ENCODE peak calls at places on chromosomes 3 and 15, in five cellular contexts. A is A549, E is sigmoid colon, I is SK-N-SH, G is H1. N is an unnamed sample.

GRCh38 chr3:11591401-11592266 is 52.1 kb downstream of the VGLL4 start:
- DNase-seq in A (no peak), E (peak), I (no peak), G (no peak), N (no peak)

GRCh38 chr15:66145242-66146182 is 108.0 kb downstream of the MEGF11 start:
- DNase-seq in A (no peak), E (no peak), I (peak), G (no peak), N (no peak)

GRCh38 chr3:158761350-158761749 is 29.1 kb upstream of the RARRES1 start:
- DNase-seq in A (no peak), E (no peak), I (no peak), G (no peak), N (no peak)

GRCh38 chr15:56281145-56281544 is 37.5 kb upstream of the RFX7 start:
- DNase-seq in A (no peak), E (no peak), I (no peak), G (no peak), N (no peak)

GRCh38 chr15:73341886-73342600 is 26.7 kb downstream of the HCN4 start:
- DNase-seq in A (no peak), E (no peak), I (peak), G (no peak), N (peak)

GRCh38 chr15:36106640-36107335 is 472.6 kb upstream of the CDIN1 start:
- DNase-seq in A (no peak), E (no peak), I (no peak), G (no peak), N (no peak)

GRCh38 chr3:104018541-104018940 is 1348.2 kb upstream of the ALCAM start:
- DNase-seq in A (no peak), E (no peak), I (no peak), G (no peak), N (no peak)

GRCh38 chr15:28975766-28976179 is 90.0 kb downstream of the APBA2 start:
- DNase-seq in A (peak), E (no peak), I (peak), G (peak), N (peak)

GRCh38 chr3:133506215-133506901 is 67.1 kb upstream of the CDV3 start:
- DNase-seq in A (no peak), E (no peak), I (no peak), G (no peak), N (no peak)

GRCh38 chr3:12708584-12709192 is 44.8 kb upstream of the RAF1 start:
- DNase-seq in A (no peak), E (no peak), I (no peak), G (no peak), N (no peak)

GRCh38 chr3:179826247-179826637 is 173.4 kb downstream of the USP13 start:
- DNase-seq in A (no peak), E (no peak), I (no peak), G (no peak), N (no peak)

GRCh38 chr3:99953596-99953995 is 135.9 kb downstream of the CMSS1 start:
- DNase-seq in A (no peak), E (no peak), I (no peak), G (no peak), N (no peak)

GRCh38 chr15:52004806-52005205 is 14.2 kb upstream of the MAPK6 start:
- DNase-seq in A (no peak), E (no peak), I (no peak), G (no peak), N (no peak)

GRCh38 chr3:139970526-139970925 is 35.5 kb downstream of the CLSTN2 start:
- DNase-seq in A (no peak), E (no peak), I (no peak), G (no peak), N (no peak)

GRCh38 chr3:124300416-124300815 is 308.5 kb upstream of the ROPN1 start:
- DNase-seq in A (no peak), E (no peak), I (no peak), G (no peak), N (no peak)

GRCh38 chr15:25243800-25244097 is 195.1 kb downstream of the UBE3A start:
- DNase-seq in A (no peak), E (no peak), I (no peak), G (no peak), N (peak)

GRCh38 chr15:66879968-66880367 is 177.9 kb downstream of the SMAD6 start:
- DNase-seq in A (no peak), E (peak), I (no peak), G (peak), N (no peak)

GRCh38 chr3:134308350-134308891 is 57.8 kb upstream of the RYK start:
- DNase-seq in A (peak), E (peak), I (peak), G (peak), N (peak)

GRCh38 chr3:65811050-65811766 is 227.5 kb downstream of the MAGI1 start:
- DNase-seq in A (no peak), E (no peak), I (no peak), G (no peak), N (no peak)

GRCh38 chr3:136332302-136332701 is 82.2 kb downstream of the PCCB start:
- DNase-seq in A (no peak), E (no peak), I (no peak), G (no peak), N (no peak)

GRCh38 chr3:59573911-59574310 is 524.1 kb upstream of the CFAP20DC start:
- DNase-seq in A (no peak), E (peak), I (no peak), G (no peak), N (no peak)

GRCh38 chr3:10357592-10358308 is 36.8 kb upstream of the SEC13 start:
- DNase-seq in A (no peak), E (no peak), I (no peak), G (no peak), N (peak)

GRCh38 chr15:29986946-29987345 is 95.8 kb upstream of the GOLGA8J start:
- DNase-seq in A (no peak), E (no peak), I (no peak), G (no peak), N (no peak)

GRCh38 chr15:71802770-71803169 is 7.6 kb upstream of the NR2E3 start:
- DNase-seq in A (no peak), E (no peak), I (no peak), G (peak), N (no peak)

GRCh38 chr3:28924744-28925360 is 356.0 kb upstream of the RBMS3 start:
- DNase-seq in A (no peak), E (no peak), I (no peak), G (no peak), N (no peak)

GRCh38 chr3:31066999-31067398 is 172.5 kb upstream of the GADL1 start:
- DNase-seq in A (no peak), E (no peak), I (peak), G (no peak), N (no peak)

GRCh38 chr3:142029052-142029642 is 120.2 kb downstream of the TFDP2 start:
- DNase-seq in A (no peak), E (no peak), I (peak), G (no peak), N (no peak)

GRCh38 chr15:62579842-62580241 is 414.8 kb upstream of the C2CD4B start:
- DNase-seq in A (no peak), E (no peak), I (no peak), G (no peak), N (no peak)

GRCh38 chr3:20682573-20682972 is 496.6 kb upstream of the SGO1 start:
- DNase-seq in A (no peak), E (no peak), I (no peak), G (no peak), N (no peak)

GRCh38 chr3:124984754-124985153 is 50.2 kb upstream of the MUC13 start:
- DNase-seq in A (no peak), E (no peak), I (no peak), G (no peak), N (no peak)

GRCh38 chr15:50624616-50625168 is 61.9 kb downstream of the TRPM7 start:
- DNase-seq in A (no peak), E (no peak), I (no peak), G (no peak), N (no peak)
- TF ChIP-seq EP300 in A (no peak), E (no peak), I (no peak), G (no peak), N (no peak)

GRCh38 chr15:70099167-70099965 is 1.6 kb upstream of the TLE3 start:
- DNase-seq in A (peak), E (peak), I (peak), G (peak), N (peak)
- TF ChIP-seq EP300 in A (no peak), E (no peak), I (peak), G (peak), N (peak)

GRCh38 chr3:184345678-184346144 is 8.3 kb downstream of the FAM131A start:
- DNase-seq in A (peak), E (no peak), I (peak), G (peak), N (no peak)
- TF ChIP-seq EP300 in A (no peak), E (no peak), I (no peak), G (peak), N (no peak)

DNA sequence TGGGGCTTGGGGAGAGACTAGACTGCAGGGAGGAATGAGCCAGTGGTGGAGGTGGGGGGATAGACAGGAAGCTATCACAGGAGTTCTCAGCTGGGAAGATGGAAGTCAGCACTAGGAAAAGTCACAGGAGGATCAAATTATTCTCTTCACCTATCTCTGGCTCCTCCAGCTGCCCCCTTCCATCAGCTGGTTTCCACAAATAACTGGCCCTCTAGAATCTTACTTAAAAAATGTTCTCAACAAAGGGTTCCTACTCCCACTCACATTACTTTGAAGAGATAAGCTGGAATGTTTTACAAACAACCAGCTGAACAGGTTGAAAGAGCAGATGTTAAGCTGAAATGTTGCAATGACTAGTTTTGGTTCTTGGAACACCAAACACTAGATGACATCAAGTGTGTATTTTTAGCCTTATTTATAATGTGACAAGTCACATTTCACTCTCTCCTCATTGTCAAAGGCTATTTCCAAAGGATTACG is 102.7 kb upstream of the AADACL2 start:
- DNase-seq in A (no peak), E (no peak), I (no peak), G (no peak), N (no peak)
- TF ChIP-seq EP300 in A (no peak), E (no peak), I (no peak), G (no peak), N (peak)

GRCh38 chr3:57019057-57019456 is 41.4 kb upstream of the SPATA12 start:
- DNase-seq in A (no peak), E (no peak), I (no peak), G (no peak), N (no peak)
- TF ChIP-seq EP300 in A (no peak), E (no peak), I (no peak), G (no peak), N (no peak)

DNA sequence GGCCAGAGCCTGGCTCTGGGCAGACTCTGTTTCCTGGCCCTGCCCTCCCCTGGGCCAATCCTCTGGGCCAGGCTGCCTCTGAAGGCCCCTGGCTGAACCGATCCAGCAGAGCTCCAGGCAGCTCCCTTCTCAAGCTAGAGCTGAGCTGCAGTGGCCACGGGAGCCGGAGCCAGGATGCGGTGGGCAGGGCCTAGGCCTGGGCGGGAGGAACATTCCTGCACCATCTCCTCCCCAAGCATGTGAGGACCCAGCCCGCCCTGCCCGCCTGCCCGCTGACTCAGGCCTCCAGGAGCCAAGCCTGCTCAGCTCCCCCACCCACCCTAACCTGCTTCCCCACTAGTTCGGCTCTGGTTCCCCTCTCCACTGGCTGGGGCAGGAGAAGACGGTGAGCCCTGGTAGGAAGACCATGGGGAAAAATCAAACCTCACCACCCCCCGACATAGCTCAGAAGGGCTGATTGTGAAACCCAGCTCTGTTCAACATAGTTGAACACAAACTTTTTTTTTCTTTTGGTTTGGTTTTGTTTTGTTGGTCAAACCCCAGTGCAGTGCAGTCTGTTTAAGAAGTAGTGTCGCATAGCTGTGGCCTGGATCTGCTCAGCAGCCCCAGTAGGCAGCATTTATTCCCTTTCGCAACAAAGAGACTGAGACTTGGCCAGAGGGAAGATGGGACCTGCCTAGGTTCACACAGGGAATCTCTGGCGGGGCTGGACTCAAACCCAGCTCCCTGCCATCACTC is 13.5 kb downstream of the SNX33 start:
- DNase-seq in A (peak), E (peak), I (no peak), G (peak), N (peak)
- TF ChIP-seq EP300 in A (no peak), E (no peak), I (peak), G (no peak), N (no peak)

GRCh38 chr15:91853501-91853967 is at the start of gene SLCO3A1:
- DNase-seq in A (peak), E (peak), I (peak), G (no peak), N (peak)
- TF ChIP-seq EP300 in A (no peak), E (no peak), I (no peak), G (no peak), N (no peak)

DNA sequence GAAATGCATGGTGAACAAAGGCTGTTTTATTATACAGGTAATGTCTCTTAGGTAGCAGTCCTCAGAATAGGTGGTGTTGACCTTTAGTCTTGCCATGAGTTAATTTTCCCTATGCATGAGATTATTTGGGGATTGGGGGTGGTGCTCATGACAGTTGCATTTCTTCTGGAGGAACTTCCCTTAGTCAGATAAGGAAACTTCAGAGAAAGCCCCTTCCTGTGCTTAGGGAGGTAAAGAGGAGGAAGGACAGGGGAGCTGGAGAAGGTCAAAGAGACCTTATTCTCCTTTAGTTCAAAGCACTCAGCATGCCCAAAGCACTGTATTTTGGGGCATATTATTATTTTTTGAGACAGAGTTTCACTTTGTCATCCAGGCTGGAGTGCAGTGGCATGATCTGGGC is 47.7 kb downstream of the ZBTB11 start:
- DNase-seq in A (no peak), E (no peak), I (no peak), G (no peak), N (no peak)
- TF ChIP-seq EP300 in A (no peak), E (no peak), I (no peak), G (no peak), N (no peak)

N was measured in upper lobe of left lung.